ENCODE peak calls at places on chromosome 11, in seven cellular contexts. N is HFF-Myc; J is testis; P is GM12865; Z is fibroblast of lung; Y is CD4-positive, CD25-positive, alpha-beta regulatory T cell; G is HAP-1. L is an unnamed sample.

GRCh38 chr11:102831128-102831708 is 12.2 kb downstream of the MMP3 start:
- DNase-seq in N (peak; percentile 39), J (peak; percentile 56), P (peak; percentile 23), Z (peak; percentile 62), Y (no peak), G (no peak), L (no peak)

GRCh38 chr11:128463975-128464374 is 123.4 kb downstream of the ETS1 start:
- DNase-seq in N (no peak), J (no peak), P (no peak), Z (no peak), Y (no peak), G (no peak), L (peak; percentile 14)

GRCh38 chr11:69921429-69922014 is 102.3 kb upstream of the FGF3 start:
- DNase-seq in N (no peak), J (no peak), P (no peak), Z (no peak), Y (no peak), G (no peak), L (no peak)

GRCh38 chr11:62245271-62245753 is 3.3 kb downstream of the SCGB1D2 start:
- DNase-seq in N (no peak), J (peak; percentile 44), P (peak; percentile 33), Z (peak; percentile 14), Y (no peak), G (peak; percentile 5), L (no peak)

GRCh38 chr11:60699282-60699681 is at the start of gene MS4A8:
- DNase-seq in N (no peak), J (no peak), P (no peak), Z (no peak), Y (no peak), G (no peak), L (peak; percentile 55)

GRCh38 chr11:119361056-119361787 is 14.7 kb upstream of the MFRP start:
- DNase-seq in N (no peak), J (no peak), P (peak; percentile 26), Z (peak; percentile 85), Y (no peak), G (peak; percentile 18), L (no peak)

GRCh38 chr11:118437046-118437735 is 899 bp downstream of the KMT2A start:
- DNase-seq in N (no peak), J (peak; percentile 58), P (peak; percentile 38), Z (peak; percentile 23), Y (peak; percentile 26), G (peak; percentile 40), L (no peak)

GRCh38 chr11:123443851-123444623 is 14.0 kb downstream of the GRAMD1B start:
- DNase-seq in N (no peak), J (no peak), P (no peak), Z (no peak), Y (no peak), G (peak; percentile 97), L (no peak)

GRCh38 chr11:2086239-2087040 is 52.7 kb downstream of the IGF2 start:
- DNase-seq in N (no peak), J (no peak), P (no peak), Z (no peak), Y (no peak), G (no peak), L (peak; percentile 45)

GRCh38 chr11:57353461-57354251 is 15.5 kb downstream of the P2RX3 start:
- DNase-seq in N (no peak), J (no peak), P (no peak), Z (no peak), Y (no peak), G (no peak), L (no peak)

GRCh38 chr11:7204778-7205177 is 46.9 kb upstream of the SYT9 start:
- DNase-seq in N (no peak), J (peak; percentile 16), P (no peak), Z (no peak), Y (no peak), G (no peak), L (no peak)

GRCh38 chr11:66285250-66285947 is 3.5 kb downstream of the YIF1A start:
- DNase-seq in N (no peak), J (no peak), P (no peak), Z (no peak), Y (no peak), G (no peak), L (no peak)

GRCh38 chr11:66282468-66283455 is 4.8 kb downstream of the CNIH2 start:
- DNase-seq in N (peak; percentile 86), J (peak; percentile 99), P (peak; percentile 99), Z (peak; percentile 94), Y (peak; percentile 98), G (peak; percentile 91), L (peak; percentile 99)

GRCh38 chr11:66281776-66282467 is 3.9 kb downstream of the CNIH2 start:
- DNase-seq in N (no peak), J (no peak), P (no peak), Z (no peak), Y (no peak), G (no peak), L (no peak)

GRCh38 chr11:66284526-66285078 is 4.3 kb downstream of the YIF1A start:
- DNase-seq in N (no peak), J (no peak), P (no peak), Z (no peak), Y (no peak), G (no peak), L (no peak)

GRCh38 chr11:66283461-66284105 is 5.4 kb downstream of the YIF1A start:
- DNase-seq in N (no peak), J (no peak), P (no peak), Z (no peak), Y (no peak), G (no peak), L (no peak)
- H3K4me3 ChIP-seq in N (no peak overlapping the region), J (no peak overlapping the region), P (no peak overlapping the region), Z (no peak overlapping the region), Y (no peak overlapping the region), G (no peak overlapping the region), L (no peak overlapping the region)

GRCh38 chr11:31796523-31797226 is 14.4 kb downstream of the PAX6 start:
- DNase-seq in N (no peak), J (no peak), P (no peak), Z (no peak), Y (no peak), G (no peak), L (peak; percentile 66)

GRCh38 chr11:31799036-31799793 is 11.9 kb downstream of the PAX6 start:
- DNase-seq in N (no peak), J (no peak), P (no peak), Z (no peak), Y (no peak), G (no peak), L (peak; percentile 60)

GRCh38 chr11:31798057-31799035 is 12.8 kb downstream of the PAX6 start:
- DNase-seq in N (no peak), J (no peak), P (peak; percentile 58), Z (no peak), Y (no peak), G (no peak), L (peak; percentile 86)

GRCh38 chr11:31795706-31796522 is 15.2 kb downstream of the PAX6 start:
- DNase-seq in N (no peak), J (no peak), P (no peak), Z (no peak), Y (no peak), G (no peak), L (peak; percentile 79)

DNA sequence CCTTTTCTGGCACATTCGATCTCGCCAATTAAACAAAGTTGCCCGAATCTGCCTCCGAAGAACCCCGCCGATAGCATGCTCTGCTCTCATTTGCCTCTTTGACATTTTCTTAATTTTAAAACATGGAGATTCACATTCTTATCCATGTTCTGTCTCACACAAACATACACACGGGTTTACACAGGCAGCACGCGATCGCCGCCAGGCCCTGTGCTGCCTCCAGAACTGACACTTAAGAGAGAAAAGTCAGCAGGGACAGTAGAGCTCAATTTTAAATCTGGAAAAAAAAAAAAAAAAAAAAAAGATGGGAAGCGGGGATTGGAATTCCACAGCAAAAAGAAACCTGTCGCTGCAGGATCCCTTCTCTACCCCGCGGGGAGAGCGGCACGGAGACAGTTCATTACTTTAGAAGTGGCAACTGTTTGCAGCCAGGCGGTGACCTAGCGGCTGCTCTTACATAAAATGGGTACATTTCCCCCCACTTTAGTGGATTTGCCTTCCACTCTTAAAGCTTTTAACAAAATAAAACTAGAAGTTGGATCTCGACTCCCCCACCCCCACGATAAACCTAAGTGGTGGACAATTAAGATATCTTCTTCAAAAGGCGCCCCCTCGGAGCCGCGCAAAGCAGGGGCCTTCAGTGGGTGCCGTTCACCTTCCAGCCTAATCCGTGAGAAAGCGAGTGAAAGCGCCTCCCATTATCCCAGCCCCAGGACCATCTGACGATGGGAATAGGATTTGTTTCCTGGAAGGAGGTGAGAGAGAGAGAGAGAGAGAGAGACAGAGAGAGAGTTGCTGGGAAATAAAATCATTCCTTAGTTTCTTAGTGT is 13.7 kb downstream of the PAX6 start:
- DNase-seq in N (no peak), J (no peak), P (no peak), Z (no peak), Y (no peak), G (no peak), L (peak; percentile 86)
- H3K4me3 ChIP-seq in N (no peak overlapping the region), J (no peak overlapping the region), P (no peak overlapping the region), Z (no peak overlapping the region), Y (no peak overlapping the region), G (no peak overlapping the region), L (no peak overlapping the region)

DNA sequence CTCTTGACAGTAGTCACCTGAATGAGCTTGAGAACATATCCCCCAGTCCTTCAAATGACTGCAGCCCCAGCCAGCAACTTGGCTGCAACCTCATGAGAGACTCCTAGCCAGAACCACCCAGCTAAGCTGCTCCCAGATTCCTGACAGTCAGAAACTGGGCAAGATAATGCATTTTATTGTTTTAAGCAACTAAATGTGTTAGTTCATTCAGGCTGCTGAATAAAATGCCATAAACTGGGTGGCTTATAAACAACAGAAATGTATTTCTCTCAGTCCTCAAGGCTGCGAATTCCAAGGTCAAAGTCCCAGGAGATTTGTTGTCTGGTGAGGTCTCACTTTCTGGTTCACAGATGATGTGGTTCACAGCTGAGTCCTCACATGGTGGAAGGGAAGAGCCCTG is 5.8 kb upstream of the PAMR1 start:
- DNase-seq in N (no peak), J (no peak), P (no peak), Z (no peak), Y (no peak), G (no peak), L (no peak)
- H3K4me3 ChIP-seq in N (no peak overlapping the region), J (no peak overlapping the region), P (no peak overlapping the region), Z (no peak overlapping the region), Y (no peak overlapping the region), G (no peak overlapping the region), L (no peak overlapping the region)

GRCh38 chr11:71914127-71914526 is 14.3 kb downstream of the XNDC1N start:
- DNase-seq in N (peak; percentile 95), J (no peak), P (no peak), Z (no peak), Y (no peak), G (no peak), L (no peak)

GRCh38 chr11:71917646-71918045 is 10.7 kb downstream of the XNDC1N start:
- DNase-seq in N (no peak), J (no peak), P (no peak), Z (no peak), Y (no peak), G (no peak), L (no peak)

GRCh38 chr11:71908218-71908617 is 20.2 kb downstream of the XNDC1N start:
- DNase-seq in N (no peak), J (no peak), P (no peak), Z (no peak), Y (no peak), G (no peak), L (no peak)

GRCh38 chr11:71914617-71915189 is 13.7 kb downstream of the XNDC1N start:
- DNase-seq in N (no peak), J (no peak), P (no peak), Z (no peak), Y (no peak), G (no peak), L (no peak)

DNA sequence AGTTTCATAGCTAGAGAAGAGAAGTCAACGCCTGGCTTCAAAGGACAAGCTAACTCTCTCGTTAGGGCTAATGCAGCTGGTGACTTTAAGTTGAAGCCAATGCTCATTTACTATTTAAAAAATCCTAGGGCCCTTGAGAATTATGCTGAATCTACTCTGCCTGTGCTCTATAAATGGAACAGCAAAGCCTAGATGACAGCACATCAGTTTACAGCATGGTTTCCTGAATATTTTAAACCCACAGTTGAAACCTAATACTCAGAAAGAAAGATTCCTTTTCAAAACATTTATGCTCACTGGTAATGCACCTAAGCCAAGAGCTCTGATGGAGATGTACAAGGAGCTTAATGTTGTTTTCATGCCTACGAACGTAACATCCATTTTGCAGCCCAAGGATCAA is 14.7 kb downstream of the XNDC1N start:
- DNase-seq in N (peak; percentile 64), J (no peak), P (no peak), Z (peak; percentile 24), Y (no peak), G (no peak), L (no peak)
- H3K4me3 ChIP-seq in N (no peak overlapping the region), J (no peak overlapping the region), P (no peak overlapping the region), Z (no peak overlapping the region), Y (no peak overlapping the region), G (no peak overlapping the region), L (no peak overlapping the region)